ENCODE peak calls at places on chromosomes 12 and 14, in eight cellular contexts. Z is transverse colon, U is body of pancreas, M is sigmoid colon, X is breast epithelium, Q is stomach, L is heart left ventricle, I is tibial nerve. E is an unnamed sample.

GRCh38 chr14:72000907-72001306 is 68.7 kb downstream of the RGS6 start:
- DNase-seq in X (no peak), M (no peak), L (peak), Z (no peak), I (peak), Q (no peak), U (no peak), E (no peak)

GRCh38 chr14:50355692-50356091 is 41.0 kb downstream of the CDKL1 start:
- DNase-seq in M (no peak), X (no peak), L (no peak), U (no peak), Z (no peak), I (no peak), Q (no peak), E (no peak)

GRCh38 chr12:82660541-82661325 is 26.0 kb upstream of the TMTC2 start:
- DNase-seq in Z (no peak), Q (no peak), I (no peak), U (no peak), X (no peak), L (no peak), M (no peak), E (no peak)

GRCh38 chr14:53525608-53526007 is 372.5 kb upstream of the DDHD1 start:
- DNase-seq in Q (no peak), L (no peak), Z (no peak), M (no peak), U (no peak), I (no peak), X (no peak), E (no peak)

GRCh38 chr12:65642006-65642695 is 182.1 kb upstream of the HMGA2 start:
- DNase-seq in U (no peak), M (no peak), L (no peak), I (no peak), Z (no peak), Q (no peak), X (no peak), E (no peak)

GRCh38 chr14:67268456-67269115 is 27.4 kb downstream of the PALS1 start:
- DNase-seq in U (no peak), M (no peak), Z (no peak), I (no peak), Q (no peak), X (no peak), L (peak), E (no peak)

GRCh38 chr14:34301107-34301734 is 160.8 kb downstream of the SPTSSA start:
- DNase-seq in L (no peak), Q (no peak), I (peak), M (no peak), Z (no peak), X (no peak), U (no peak), E (no peak)

GRCh38 chr14:31395119-31395518 is 25.2 kb downstream of the HEATR5A start:
- DNase-seq in U (no peak), L (no peak), Z (no peak), I (no peak), X (no peak), Q (no peak), M (no peak), E (no peak)

GRCh38 chr12:41983394-41983793 is 161.3 kb downstream of the GXYLT1 start:
- DNase-seq in U (no peak), L (no peak), I (no peak), Q (no peak), X (no peak), Z (no peak), M (no peak), E (no peak)

GRCh38 chr14:50116986-50117385 is 614 bp upstream of the VCPKMT start:
- DNase-seq in L (no peak), I (no peak), U (no peak), X (no peak), Z (no peak), M (no peak), Q (no peak), E (no peak)

GRCh38 chr12:3869860-3870259 is 3.3 kb downstream of the PARP11 start:
- DNase-seq in Q (no peak), M (no peak), U (no peak), L (no peak), I (no peak), Z (no peak), X (no peak), E (no peak)

GRCh38 chr12:85866929-85867776 is 6.9 kb upstream of the NTS start:
- DNase-seq in Q (no peak), M (no peak), L (no peak), X (no peak), U (peak), Z (no peak), I (peak), E (no peak)

GRCh38 chr12:47156167-47156736 is 76.5 kb upstream of the AMIGO2 start:
- DNase-seq in Z (no peak), M (no peak), U (peak), I (no peak), L (peak), X (no peak), Q (no peak), E (no peak)

GRCh38 chr14:101815994-101816393 is 54.5 kb downstream of the PPP2R5C start:
- DNase-seq in X (no peak), L (no peak), Z (no peak), U (no peak), I (no peak), M (no peak), Q (no peak), E (no peak)

GRCh38 chr14:51950007-51950406 is 39.3 kb upstream of the RTRAF start:
- DNase-seq in Z (no peak), I (no peak), Q (no peak), L (no peak), M (no peak), U (no peak), X (no peak), E (no peak)

GRCh38 chr14:98138666-98139065 is 1133.3 kb downstream of the BCL11B start:
- DNase-seq in L (no peak), M (no peak), I (no peak), U (peak), X (no peak), Z (peak), Q (no peak), E (no peak)

GRCh38 chr12:92270501-92270900 is 124.9 kb upstream of the BTG1 start:
- DNase-seq in Q (no peak), M (no peak), L (no peak), X (no peak), Z (no peak), U (no peak), I (no peak), E (no peak)

GRCh38 chr12:126953365-126953889 is 1313.5 kb upstream of the TMEM132C start:
- DNase-seq in U (peak), M (no peak), L (no peak), Q (no peak), I (no peak), Z (no peak), X (no peak), E (no peak)

DNA sequence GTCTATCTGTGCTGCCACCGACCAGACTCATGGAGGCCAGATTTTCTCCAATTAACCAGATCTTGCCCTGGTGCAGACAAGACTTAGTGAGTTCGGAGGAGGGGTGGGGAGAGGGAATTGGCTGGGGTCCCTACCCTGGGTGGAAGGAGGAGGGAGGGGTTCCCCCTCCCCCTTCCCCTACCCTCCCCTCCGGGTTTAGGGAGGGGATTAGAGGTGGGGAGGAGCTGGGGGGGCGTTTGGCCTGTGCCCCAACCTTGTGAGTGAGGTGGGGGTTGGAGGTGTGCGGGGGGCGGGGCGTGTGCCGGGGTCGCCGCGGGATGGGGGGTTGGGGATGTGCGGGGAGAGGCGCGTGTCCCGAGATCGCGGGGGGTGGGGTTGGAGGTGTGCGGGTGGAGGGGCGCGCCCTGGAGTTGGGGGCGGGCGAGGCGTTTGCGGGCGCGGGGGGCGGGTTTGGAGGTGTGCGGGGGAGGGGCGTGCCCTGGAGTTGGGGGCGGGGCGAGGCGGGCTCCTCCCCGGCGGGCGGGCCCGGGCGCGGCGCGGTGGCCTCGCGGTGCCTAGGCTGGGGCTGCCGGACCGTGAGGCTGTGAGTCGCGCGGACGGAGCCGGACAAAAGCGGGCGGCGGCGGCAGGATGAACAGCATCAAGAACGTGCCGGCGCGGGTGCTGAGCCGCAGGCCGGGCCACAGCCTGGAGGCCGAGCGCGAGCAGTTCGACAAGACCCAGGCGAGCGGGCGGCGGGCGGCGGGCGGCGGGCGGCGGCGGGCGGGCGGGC is at the start of gene HIP1R:
- DNase-seq in X (no peak), Z (peak), Q (peak), M (peak), L (peak), I (no peak), U (peak), E (no peak)
- TF ChIP-seq POLR2A in X (no peak), Z (no peak), Q (no peak), M (no peak), L (peak), I (no peak), U (no peak), E (no peak)

GRCh38 chr12:132491761-132492378 is 1.9 kb downstream of the FBRSL1 start:
- DNase-seq in M (no peak), Z (no peak), L (no peak), X (no peak), Q (no peak), I (no peak), U (no peak), E (no peak)
- H3K4me3 ChIP-seq in M (peak), Z (peak), L (peak), X (peak), Q (peak), I (peak), U (no peak), E (peak)

DNA sequence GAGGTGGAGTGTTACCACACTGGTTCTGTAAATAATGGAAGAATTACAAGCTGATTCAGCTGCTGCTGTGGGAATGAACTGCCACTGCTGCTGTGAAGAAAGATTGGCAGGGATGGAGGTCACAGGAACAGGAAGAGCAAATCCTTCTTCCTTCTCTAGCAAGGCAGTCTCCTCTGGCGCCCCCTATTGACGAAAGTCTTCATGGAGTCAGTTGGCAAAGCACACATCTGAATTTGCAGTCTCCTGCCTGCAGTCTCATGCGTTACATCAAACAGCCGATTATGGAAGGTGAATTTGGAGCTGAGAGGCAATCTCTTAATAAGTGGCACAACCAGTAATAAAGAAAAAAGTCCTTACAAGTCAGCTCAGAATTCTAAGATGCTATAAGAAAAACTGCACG is 106.0 kb upstream of the TMTC1 start:
- DNase-seq in L (peak), I (peak), M (peak), Z (peak), U (peak), X (no peak), Q (peak), E (peak)
- TF ChIP-seq CTCF in L (peak), I (no peak), M (peak), Z (no peak), U (no peak), X (no peak), Q (no peak), E (peak)

GRCh38 chr12:72275551-72275950 is 3.4 kb downstream of the TRHDE start:
- DNase-seq in L (no peak), I (no peak), Q (no peak), Z (no peak), U (no peak), M (no peak), X (no peak), E (no peak)

GRCh38 chr12:72273851-72274284 is 1.7 kb downstream of the TRHDE start:
- DNase-seq in I (no peak), U (peak), L (no peak), Z (no peak), X (no peak), Q (no peak), M (no peak), E (no peak)

GRCh38 chr12:72276212-72276865 is 4.2 kb downstream of the TRHDE start:
- DNase-seq in M (no peak), U (no peak), X (no peak), I (no peak), Q (no peak), L (no peak), Z (no peak), E (no peak)

GRCh38 chr12:72273499-72273837 is 1.3 kb downstream of the TRHDE start:
- DNase-seq in M (no peak), I (no peak), X (no peak), U (peak), Q (no peak), Z (no peak), L (no peak), E (no peak)

GRCh38 chr12:72274926-72275325 is 2.8 kb downstream of the TRHDE start:
- DNase-seq in M (no peak), I (no peak), L (no peak), X (no peak), U (peak), Z (no peak), Q (no peak), E (no peak)
- TF ChIP-seq POLR2A in M (no peak), I (no peak), L (no peak), X (no peak), U (peak), Z (no peak), Q (no peak), E (no peak)

GRCh38 chr12:122835693-122836026 is 403 bp downstream of the HIP1R start:
- DNase-seq in Z (peak), U (peak), Q (no peak), L (no peak), M (no peak), X (no peak), I (no peak), E (no peak)

GRCh38 chr12:122830517-122831214 is 4.6 kb upstream of the HIP1R start:
- DNase-seq in Z (peak), Q (no peak), L (no peak), M (peak), X (no peak), I (no peak), U (no peak), E (no peak)

GRCh38 chr12:122837306-122838265 is 2.3 kb downstream of the HIP1R start:
- DNase-seq in Q (peak), Z (peak), I (no peak), U (peak), M (no peak), L (no peak), X (no peak), E (no peak)

GRCh38 chr12:122836027-122836921 is 1.0 kb downstream of the HIP1R start:
- DNase-seq in L (no peak), M (peak), Q (peak), X (no peak), I (no peak), U (peak), Z (peak), E (no peak)

GRCh38 chr12:122834229-122834920 is 882 bp upstream of the HIP1R start:
- DNase-seq in Z (peak), Q (peak), U (peak), L (peak), I (peak), M (no peak), X (no peak), E (no peak)
- H3K4me3 ChIP-seq in Z (peak), Q (peak), U (peak), L (peak), I (peak), M (peak), X (peak), E (peak)